ENCODE peak calls at places on chromosomes 5 and 9, in four cellular contexts. R is Peyer's patch; O is CD8-positive, alpha-beta T cell; V is upper lobe of right lung. Q is an unnamed sample.

GRCh38 chr9:130289711-130290241 is 24.2 kb downstream of the HMCN2 start:
- DNase-seq in O (no peak), R (no peak), V (no peak), Q (no peak)

GRCh38 chr5:68803881-68804319 is 289.9 kb upstream of the SLC30A5 start:
- DNase-seq in R (no peak), O (no peak), V (no peak), Q (no peak)

GRCh38 chr5:93791520-93791972 is 50.1 kb upstream of the POU5F2 start:
- DNase-seq in V (no peak), R (no peak), O (no peak), Q (no peak)

GRCh38 chr9:73131376-73131775 is 20.3 kb upstream of the ANXA1 start:
- DNase-seq in O (no peak), R (no peak), V (no peak), Q (no peak)

GRCh38 chr5:6465831-6466790 is 17.5 kb downstream of the UBE2QL1 start:
- DNase-seq in O (no peak), R (no peak), V (no peak), Q (no peak)

GRCh38 chr5:119411291-119411934 is 40.9 kb upstream of the HSD17B4 start:
- DNase-seq in R (no peak), O (no peak), V (no peak), Q (no peak)

GRCh38 chr9:102700936-102701335 is 294.2 kb upstream of the CYLC2 start:
- DNase-seq in O (no peak), V (no peak), R (no peak), Q (no peak)

GRCh38 chr5:96264047-96264446 is 169.0 kb downstream of the PCSK1 start:
- DNase-seq in V (no peak), R (no peak), O (no peak), Q (no peak)

GRCh38 chr9:128175743-128176142 is 15.6 kb downstream of the CIZ1 start:
- DNase-seq in R (no peak), V (no peak), O (no peak), Q (no peak)

GRCh38 chr9:122445155-122445749 is 32.5 kb downstream of the OR1J1 start:
- DNase-seq in V (no peak), O (no peak), R (no peak), Q (no peak)
- TF ChIP-seq CTCF in V (no peak), O (no peak), R (no peak), Q (no peak)

GRCh38 chr9:138070815-138071214 is 193.2 kb downstream of the CACNA1B start:
- DNase-seq in O (no peak), V (peak), R (no peak), Q (peak)

GRCh38 chr9:138066049-138066448 is 188.5 kb downstream of the CACNA1B start:
- DNase-seq in R (peak), V (peak), O (no peak), Q (no peak)

GRCh38 chr9:138067594-138068367 is 190.2 kb downstream of the CACNA1B start:
- DNase-seq in R (peak), O (no peak), V (peak), Q (peak)

GRCh38 chr9:138069731-138070456 is 192.3 kb downstream of the CACNA1B start:
- DNase-seq in R (peak), V (peak), O (no peak), Q (peak)

DNA sequence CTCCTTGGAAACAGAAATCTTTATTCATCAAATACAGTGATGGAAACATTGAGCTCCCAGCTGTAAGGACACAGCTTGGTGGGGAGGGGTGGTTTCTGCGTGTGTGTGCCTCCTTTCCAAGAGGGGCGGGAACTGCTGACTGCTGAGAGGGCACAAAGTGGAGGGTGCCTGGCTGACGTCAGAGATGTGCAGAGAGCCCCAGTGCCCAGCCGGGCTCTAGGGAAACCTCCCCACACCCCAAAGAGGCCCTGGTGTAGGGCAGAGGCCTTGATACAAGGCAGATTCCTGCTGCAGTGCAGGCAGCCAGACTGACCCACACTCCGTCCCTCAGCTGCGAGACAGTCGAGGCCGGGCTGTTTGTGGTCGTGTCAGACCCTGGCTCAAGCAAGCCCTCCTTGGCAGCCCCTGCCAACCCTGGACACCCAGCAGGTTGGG is 191.0 kb downstream of the CACNA1B start:
- DNase-seq in O (no peak), V (peak), R (peak), Q (no peak)
- TF ChIP-seq CTCF in O (no peak), V (no peak), R (no peak), Q (no peak)

GRCh38 chr5:105882956-105883481 is 1787.7 kb downstream of the EFNA5 start:
- DNase-seq in V (no peak), O (no peak), R (no peak), Q (no peak)

GRCh38 chr5:105878402-105878801 is 1792.3 kb downstream of the EFNA5 start:
- DNase-seq in R (no peak), O (no peak), V (no peak), Q (no peak)

GRCh38 chr5:105872569-105873270 is 1798.0 kb downstream of the EFNA5 start:
- DNase-seq in V (no peak), O (no peak), R (no peak), Q (no peak)

DNA sequence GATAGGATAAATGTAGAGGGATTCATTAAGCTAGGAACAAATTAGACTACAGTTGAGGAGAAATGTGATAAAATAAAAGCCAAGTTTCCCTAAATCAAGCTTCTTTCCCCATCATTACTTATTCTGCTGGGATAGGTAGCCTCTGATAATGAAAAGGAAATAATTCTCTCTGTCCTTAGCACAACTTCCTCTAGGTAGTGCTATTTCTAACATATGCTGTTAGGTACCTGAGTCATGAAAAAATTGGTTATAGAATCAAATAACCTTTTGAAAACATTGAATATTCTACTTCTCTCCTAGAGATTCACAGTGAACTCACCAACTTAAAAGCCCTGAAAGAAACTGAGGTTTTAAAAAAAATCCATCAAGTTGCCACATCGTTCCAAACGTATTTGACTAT is 1793.1 kb downstream of the EFNA5 start:
- DNase-seq in V (no peak), O (no peak), R (no peak), Q (no peak)
- TF ChIP-seq CTCF in V (no peak), O (no peak), R (no peak), Q (no peak)

DNA sequence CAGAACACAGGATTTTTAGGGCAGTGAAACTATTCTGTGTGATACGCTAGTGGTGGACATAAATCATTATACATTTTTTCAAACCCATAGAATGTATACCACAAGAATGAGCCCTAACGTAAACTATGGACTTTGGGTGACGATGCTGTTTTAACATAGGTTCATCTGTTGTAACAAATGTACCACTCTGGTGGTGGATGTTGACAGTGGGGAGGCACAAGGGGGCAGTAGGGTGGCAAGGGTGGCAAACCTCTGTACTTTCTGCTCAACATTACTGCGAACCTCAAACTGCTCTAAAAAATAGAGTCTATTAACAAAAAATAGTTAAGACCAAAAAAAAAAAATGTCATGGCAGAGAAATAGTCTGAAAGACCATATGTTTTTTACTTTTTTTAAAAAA is 9.1 kb upstream of the MVB12B start:
- DNase-seq in R (peak), V (no peak), O (peak), Q (no peak)
- TF ChIP-seq CTCF in R (peak), V (peak), O (peak), Q (no peak)

GRCh38 chr5:129905467-129906176 is 1.4 kb downstream of the CHSY3 start:
- DNase-seq in O (no peak), V (no peak), R (no peak), Q (no peak)

GRCh38 chr5:129903466-129904101 is 681 bp upstream of the CHSY3 start:
- DNase-seq in V (no peak), R (peak), O (no peak), Q (no peak)

GRCh38 chr5:129904667-129905466 is 602 bp downstream of the CHSY3 start:
- DNase-seq in O (no peak), R (no peak), V (peak), Q (no peak)

GRCh38 chr5:129902806-129903205 is 1.5 kb upstream of the CHSY3 start:
- DNase-seq in V (no peak), O (no peak), R (no peak), Q (no peak)

DNA sequence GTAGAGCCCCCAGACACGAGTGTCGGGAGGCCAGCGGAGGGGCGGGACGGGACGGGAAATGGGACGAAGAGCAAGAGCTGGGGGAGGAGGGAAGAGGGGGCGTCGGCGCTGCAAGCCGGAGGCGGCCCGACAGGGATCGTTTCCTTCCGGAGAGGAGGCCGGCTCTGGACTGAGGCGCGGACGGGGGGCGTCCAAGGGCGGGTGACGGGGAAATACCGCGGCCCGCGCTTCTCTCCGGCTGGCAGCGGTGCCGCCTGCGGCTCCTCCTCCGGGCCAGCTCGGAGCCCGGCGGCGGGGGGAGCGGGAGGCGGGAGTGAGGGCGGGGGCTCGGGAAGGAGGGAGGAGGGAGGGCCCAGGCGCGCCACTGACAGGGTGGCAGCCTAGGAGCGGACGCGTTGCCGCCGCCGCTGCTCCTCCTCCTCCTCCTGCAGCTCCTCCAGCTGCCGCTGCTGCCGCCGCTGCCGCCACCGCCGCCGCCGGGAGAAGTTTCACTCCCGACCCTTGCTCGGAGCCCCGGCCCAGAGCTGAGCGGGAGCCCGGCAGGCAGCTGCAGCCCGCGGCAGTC is at the start of gene CHSY3:
- DNase-seq in O (no peak), V (peak), R (peak), Q (no peak)
- TF ChIP-seq CTCF in O (no peak), V (peak), R (peak), Q (no peak)

GRCh38 chr5:65035212-65036206 is 266.8 kb downstream of the CWC27 start:
- DNase-seq in V (peak), R (peak), O (peak), Q (peak)
- TF ChIP-seq CTCF in V (no peak), R (peak), O (no peak), Q (no peak)

GRCh38 chr5:21806271-21806670 is 1046.9 kb downstream of the CDH12 start:
- DNase-seq in V (no peak), R (no peak), O (no peak), Q (no peak)

GRCh38 chr5:21802100-21802499 is 1051.0 kb downstream of the CDH12 start:
- DNase-seq in R (no peak), O (no peak), V (no peak), Q (no peak)

GRCh38 chr5:21806943-21807342 is 1046.2 kb downstream of the CDH12 start:
- DNase-seq in R (no peak), O (no peak), V (no peak), Q (no peak)

GRCh38 chr5:21807953-21808352 is 1045.2 kb downstream of the CDH12 start:
- DNase-seq in V (no peak), O (no peak), R (no peak), Q (no peak)

GRCh38 chr5:21802869-21803490 is 1050.2 kb downstream of the CDH12 start:
- DNase-seq in V (no peak), R (no peak), O (no peak), Q (no peak)
- TF ChIP-seq CTCF in V (peak), R (peak), O (no peak), Q (no peak)

GRCh38 chr5:112186401-112186990 is 232.6 kb downstream of the EPB41L4A start:
- DNase-seq in O (no peak), R (no peak), V (no peak), Q (no peak)
- TF ChIP-seq CTCF in O (peak), R (peak), V (peak), Q (no peak)

Q was measured in activated B cell treated with CpG ODN at 0.5 μM for 24 hours.